ENCODE peak calls at places on chromosomes 16 and 17, in six cellular contexts. M is Calu3; I is CD4-positive, alpha-beta T cell; C is AG10803; U is fibroblast of the aortic adventitia; T is cardiac muscle cell. P is an unnamed sample.

GRCh38 chr17:7839890-7840260 is 5.9 kb downstream of the KDM6B start:
- DNase-seq in I (no peak), T (peak), M (no peak), C (peak), U (peak), P (peak)

GRCh38 chr16:56789360-56789759 is 59.4 kb downstream of the NUP93 start:
- DNase-seq in U (peak), M (peak), C (peak), T (peak), I (peak), P (peak)

GRCh38 chr17:27352481-27353460 is 58.9 kb downstream of the WSB1 start:
- DNase-seq in U (peak), T (no peak), M (no peak), I (no peak), C (no peak), P (no peak)

GRCh38 chr17:62898239-62898864 is 67.7 kb upstream of the TANC2 start:
- DNase-seq in T (no peak), C (peak), M (no peak), U (peak), I (no peak), P (peak)

GRCh38 chr17:40356906-40357861 is 7.4 kb downstream of the GJD3 start:
- DNase-seq in T (no peak), M (no peak), U (no peak), C (no peak), I (no peak), P (no peak)

GRCh38 chr17:45690876-45691275 is 93.2 kb upstream of the CRHR1 start:
- DNase-seq in C (no peak), M (no peak), T (no peak), I (no peak), U (no peak), P (no peak)

GRCh38 chr16:85435298-85435697 is 177.8 kb upstream of the GSE1 start:
- DNase-seq in U (no peak), M (no peak), I (no peak), T (no peak), C (no peak), P (no peak)

GRCh38 chr16:77288222-77288621 is 89.0 kb downstream of the SYCE1L start:
- DNase-seq in C (peak), I (no peak), U (peak), M (no peak), T (no peak), P (peak)

GRCh38 chr17:1997587-1998425 is 27.3 kb downstream of the RTN4RL1 start:
- DNase-seq in M (peak), C (peak), T (peak), I (no peak), U (no peak), P (no peak)

GRCh38 chr16:80273635-80274538 is 266.9 kb upstream of the DYNLRB2 start:
- DNase-seq in T (no peak), C (peak), U (peak), I (no peak), M (no peak), P (no peak)

GRCh38 chr16:1775006-1775845 is 2.3 kb upstream of the MRPS34 start:
- DNase-seq in I (no peak), U (no peak), C (no peak), T (no peak), M (no peak), P (no peak)

GRCh38 chr16:30028438-30029093 is 2.5 kb downstream of the TLCD3B start:
- DNase-seq in M (peak), I (no peak), T (peak), C (no peak), U (no peak), P (no peak)

GRCh38 chr16:86991679-86992078 is 325.5 kb downstream of the C16orf95 start:
- DNase-seq in I (no peak), U (no peak), M (no peak), C (no peak), T (no peak), P (peak)

GRCh38 chr17:82786427-82786826 is 34.6 kb downstream of the TBCD start:
- DNase-seq in C (no peak), I (no peak), U (no peak), T (no peak), M (no peak), P (no peak)

GRCh38 chr16:28951410-28951943 is 740 bp downstream of the NFATC2IP start:
- DNase-seq in C (no peak), I (peak), U (no peak), T (no peak), M (no peak), P (no peak)

GRCh38 chr17:57940653-57941329 is 14.4 kb downstream of the CUEDC1 start:
- DNase-seq in U (no peak), C (no peak), T (no peak), M (no peak), I (no peak), P (no peak)

GRCh38 chr17:68391561-68392268 is 65.6 kb downstream of the WIPI1 start:
- DNase-seq in C (peak), T (no peak), I (no peak), M (no peak), U (peak), P (no peak)

GRCh38 chr16:19858006-19858653 is 26.5 kb downstream of the GPRC5B start:
- DNase-seq in C (no peak), T (no peak), U (no peak), I (no peak), M (no peak), P (no peak)

GRCh38 chr17:15168379-15168778 is 96.7 kb downstream of the PMP22 start:
- DNase-seq in M (no peak), C (no peak), I (no peak), T (no peak), U (no peak), P (no peak)

GRCh38 chr17:40819528-40820125 is 2.8 kb downstream of the KRT10 start:
- DNase-seq in I (no peak), C (peak), U (peak), M (no peak), T (no peak), P (peak)

GRCh38 chr16:66141885-66142284 is 224.6 kb upstream of the CDH5 start:
- DNase-seq in M (no peak), I (no peak), C (no peak), T (peak), U (no peak), P (no peak)

GRCh38 chr17:21049457-21049856 is 6.6 kb upstream of the USP22 start:
- DNase-seq in T (no peak), C (no peak), M (no peak), I (no peak), U (no peak), P (no peak)

GRCh38 chr16:70740919-70741778 is 55.3 kb upstream of the MTSS2 start:
- DNase-seq in M (no peak), C (peak), U (no peak), I (peak), T (no peak), P (peak)

GRCh38 chr17:46152423-46152822 is 40.8 kb downstream of the KANSL1 start:
- DNase-seq in U (no peak), I (no peak), T (no peak), M (no peak), C (no peak), P (no peak)

GRCh38 chr16:81737885-81738536 is 41.1 kb upstream of the PLCG2 start:
- DNase-seq in M (peak), U (peak), C (peak), I (peak), T (peak), P (peak)

GRCh38 chr17:2709173-2709661 is 2.3 kb downstream of the CLUH start:
- DNase-seq in M (peak), T (no peak), U (peak), I (no peak), C (peak), P (no peak)

GRCh38 chr17:31724026-31724425 is 135.0 kb downstream of the COPRS start:
- DNase-seq in U (no peak), C (peak), M (no peak), I (no peak), T (no peak), P (peak)

GRCh38 chr16:16004314-16004749 is 54.9 kb downstream of the ABCC1 start:
- DNase-seq in M (no peak), T (no peak), I (no peak), U (peak), C (peak), P (peak)

GRCh38 chr17:36948717-36949460 is at the start of gene AATF:
- DNase-seq in I (peak), U (peak), M (peak), T (peak), C (peak), P (peak)

GRCh38 chr17:36950027-36950426 is 1.3 kb downstream of the AATF start:
- DNase-seq in C (no peak), U (peak), I (no peak), T (no peak), M (no peak), P (no peak)

GRCh38 chr17:36949461-36949927 is 740 bp downstream of the AATF start:
- DNase-seq in M (no peak), U (no peak), I (no peak), C (no peak), T (no peak), P (peak)

GRCh38 chr17:36946726-36947091 is 2.0 kb upstream of the AATF start:
- DNase-seq in I (no peak), C (no peak), M (no peak), T (no peak), U (no peak), P (no peak)

GRCh38 chr17:36947922-36948716 is 635 bp upstream of the AATF start:
- DNase-seq in M (no peak), T (no peak), I (no peak), C (no peak), U (no peak), P (no peak)
- TF ChIP-seq CTCF in M (no peak), T (no peak), I (no peak), C (no peak), U (no peak), P (no peak)

GRCh38 chr16:27221576-27222498 is 18.5 kb downstream of the KDM8 start:
- DNase-seq in I (no peak), C (peak), T (peak), M (no peak), U (peak), P (peak)

GRCh38 chr16:27222499-27223225 is 19.3 kb downstream of the KDM8 start:
- DNase-seq in M (no peak), I (no peak), U (peak), T (peak), C (peak), P (peak)

GRCh38 chr16:27223701-27224100 is 20.4 kb downstream of the KDM8 start:
- DNase-seq in M (no peak), C (no peak), T (no peak), I (no peak), U (no peak), P (no peak)

GRCh38 chr16:27224271-27224737 is 21.0 kb downstream of the KDM8 start:
- DNase-seq in T (no peak), I (no peak), C (no peak), U (no peak), M (no peak), P (no peak)

GRCh38 chr16:27223226-27223610 is 19.9 kb downstream of the KDM8 start:
- DNase-seq in M (no peak), I (no peak), C (no peak), U (no peak), T (no peak), P (no peak)
- TF ChIP-seq CTCF in M (no peak), I (no peak), C (no peak), U (peak), T (no peak), P (peak)

GRCh38 chr17:42010898-42011516 is 6.2 kb downstream of the DNAJC7 start:
- DNase-seq in U (peak), T (no peak), I (no peak), C (no peak), M (no peak), P (peak)

GRCh38 chr17:42005128-42005527 is 12.1 kb downstream of the DNAJC7 start:
- DNase-seq in T (no peak), M (no peak), I (no peak), C (peak), U (no peak), P (no peak)

GRCh38 chr17:42009170-42009569 is 8.1 kb downstream of the DNAJC7 start:
- DNase-seq in M (no peak), I (no peak), C (no peak), U (no peak), T (no peak), P (no peak)
- TF ChIP-seq CTCF in M (no peak), I (no peak), C (no peak), U (peak), T (peak), P (peak)

GRCh38 chr17:64686705-64687104 is 24.6 kb upstream of the SMURF2 start:
- DNase-seq in U (no peak), M (no peak), C (no peak), I (no peak), T (no peak), P (no peak)

GRCh38 chr17:64685705-64686104 is 23.6 kb upstream of the SMURF2 start:
- DNase-seq in T (no peak), C (no peak), M (no peak), I (no peak), U (no peak), P (no peak)

GRCh38 chr17:64679710-64680216 is 17.7 kb upstream of the SMURF2 start:
- DNase-seq in T (no peak), I (no peak), U (peak), M (no peak), C (peak), P (peak)

GRCh38 chr17:64683791-64684190 is 21.7 kb upstream of the SMURF2 start:
- DNase-seq in I (no peak), U (peak), T (no peak), C (no peak), M (no peak), P (no peak)

GRCh38 chr17:64682261-64683181 is 20.4 kb upstream of the SMURF2 start:
- DNase-seq in U (peak), T (no peak), I (no peak), C (peak), M (no peak), P (peak)
- TF ChIP-seq CTCF in U (no peak), T (no peak), I (no peak), C (peak), M (no peak), P (peak)

GRCh38 chr16:88784074-88784855 is 755 bp downstream of the PIEZO1 start:
- DNase-seq in T (peak), I (no peak), M (peak), U (peak), C (peak), P (peak)
- TF ChIP-seq CTCF in T (peak), I (peak), M (peak), U (peak), C (peak), P (peak)

DNA sequence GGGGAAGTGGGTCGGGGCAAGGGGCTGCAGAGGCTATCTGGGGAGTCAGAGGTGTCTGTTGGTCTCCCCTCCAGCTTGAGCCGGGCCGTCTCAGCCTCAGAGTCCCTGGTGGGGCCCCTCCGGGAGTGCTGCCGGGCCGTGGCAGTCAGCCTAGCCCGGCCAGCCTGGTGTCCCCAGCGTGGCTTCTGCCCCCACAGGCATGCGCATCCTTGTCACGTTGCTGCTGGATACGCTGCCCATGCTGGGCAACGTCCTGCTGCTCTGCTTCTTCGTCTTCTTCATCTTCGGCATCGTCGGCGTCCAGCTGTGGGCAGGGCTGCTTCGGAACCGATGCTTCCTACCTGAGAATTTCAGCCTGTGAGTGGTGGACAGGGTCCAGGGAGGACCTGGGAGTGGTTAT is 11.2 kb downstream of the CACNA1G start:
- DNase-seq in U (no peak), M (no peak), T (no peak), C (no peak), I (no peak), P (no peak)
- TF ChIP-seq CTCF in U (no peak), M (no peak), T (no peak), C (no peak), I (no peak), P (no peak)

P was measured in HFFc6.